ENCODE peak calls at places on chromosomes 6 and 20, in seven cellular contexts. K is progenitor cell of endocrine pancreas, Q is IMR-90, X is BJ, P is tibial artery, H is neural crest cell, O is esophagus squamous epithelium. G is an unnamed sample.

GRCh38 chr20:24531202-24531601 is 61.8 kb downstream of the SYNDIG1 start:
- DNase-seq in Q (no peak), O (no peak), K (no peak), X (no peak), P (no peak), H (no peak), G (no peak)

GRCh38 chr6:112253842-112254816 is at the start of gene LAMA4:
- DNase-seq in X (no peak), P (peak; percentile 72), O (no peak), Q (peak; percentile 69), H (peak; percentile 38), K (peak; percentile 19), G (peak; percentile 33)

GRCh38 chr6:74333406-74333805 is 637.4 kb downstream of the CD109 start:
- DNase-seq in X (no peak), Q (peak; percentile 68), O (no peak), P (no peak), H (no peak), K (no peak), G (no peak)

GRCh38 chr6:63709148-63709547 is 73.5 kb downstream of the PHF3 start:
- DNase-seq in Q (no peak), X (no peak), O (no peak), P (no peak), H (no peak), K (no peak), G (no peak)

GRCh38 chr6:17086469-17086868 is 15.4 kb upstream of the STMND1 start:
- DNase-seq in O (no peak), H (peak; percentile 28), K (peak; percentile 21), X (peak; percentile 40), P (no peak), Q (peak; percentile 83), G (peak; percentile 85)

GRCh38 chr20:1617055-1617454 is 2.8 kb downstream of the SIRPB1 start:
- DNase-seq in H (no peak), P (no peak), O (no peak), X (no peak), K (no peak), Q (no peak), G (no peak)

GRCh38 chr6:35258858-35259193 is 709 bp upstream of the ZNF76 start:
- DNase-seq in P (no peak), K (peak; percentile 22), H (peak; percentile 41), X (no peak), Q (peak; percentile 59), O (no peak), G (peak; percentile 32)

GRCh38 chr6:134826889-134827737 is 122.8 kb downstream of the ALDH8A1 start:
- DNase-seq in H (no peak), P (peak; percentile 92), Q (peak; percentile 81), K (no peak), O (no peak), X (peak; percentile 94), G (peak; percentile 95)

GRCh38 chr6:20572288-20572687 is 38.0 kb downstream of the CDKAL1 start:
- DNase-seq in K (no peak), X (no peak), O (no peak), Q (no peak), P (no peak), H (no peak), G (no peak)

GRCh38 chr6:146904596-146904995 is 299.6 kb upstream of the STXBP5 start:
- DNase-seq in O (no peak), H (no peak), K (no peak), P (no peak), X (no peak), Q (no peak), G (no peak)

GRCh38 chr6:146905313-146905712 is 298.9 kb upstream of the STXBP5 start:
- DNase-seq in Q (peak; percentile 42), P (no peak), X (peak; percentile 45), K (no peak), H (no peak), O (no peak), G (peak; percentile 85)

GRCh38 chr6:146902846-146903245 is 301.4 kb upstream of the STXBP5 start:
- DNase-seq in O (no peak), X (no peak), Q (no peak), P (no peak), K (no peak), H (no peak), G (peak; percentile 28)

GRCh38 chr6:146898888-146899227 is 300.1 kb downstream of the ADGB start:
- DNase-seq in H (no peak), O (no peak), P (no peak), K (no peak), Q (no peak), X (no peak), G (no peak)

DNA sequence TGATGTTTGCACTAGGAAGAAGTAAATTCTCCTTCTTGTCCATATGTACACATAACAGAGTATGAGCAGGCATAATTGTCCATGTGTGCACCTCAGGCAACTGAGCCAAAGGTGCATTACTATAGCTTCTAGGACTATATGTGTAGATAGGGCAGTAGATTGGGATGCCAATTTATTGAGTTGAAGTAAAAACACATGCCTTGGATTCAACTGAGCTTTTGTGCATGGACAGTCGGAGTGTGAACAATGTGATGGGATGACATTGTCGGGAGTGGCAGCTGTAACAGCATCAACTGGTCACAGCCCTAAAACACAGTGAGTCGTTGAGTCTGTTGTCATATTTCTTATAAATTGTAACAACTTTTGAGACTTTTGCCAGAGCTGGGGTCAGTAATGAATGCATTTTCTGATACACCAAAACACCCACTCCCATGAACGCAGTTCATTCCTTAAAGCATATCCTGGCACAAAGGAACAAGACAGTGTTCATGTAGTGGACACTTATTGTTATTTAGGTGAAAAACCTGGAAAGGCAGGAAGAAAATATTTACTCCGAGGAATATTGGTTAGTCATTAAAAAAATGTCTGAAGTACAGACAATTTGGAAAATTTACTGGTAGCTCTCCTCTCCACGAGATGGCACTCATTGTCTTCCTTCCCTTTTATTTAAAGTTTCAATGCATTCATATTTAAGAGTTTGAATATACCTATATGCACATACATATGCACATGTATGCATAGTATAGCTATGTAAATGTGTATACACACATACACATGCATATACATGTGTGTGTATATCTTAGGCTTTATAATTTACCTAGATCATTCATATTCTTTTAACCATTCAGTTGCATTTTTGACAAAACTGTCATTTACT is 302.0 kb upstream of the STXBP5 start:
- DNase-seq in O (no peak), H (no peak), K (no peak), P (no peak), Q (peak; percentile 23), X (no peak), G (peak; percentile 39)
- TF ChIP-seq CTCF in O (no peak), H (no peak), K (no peak), P (no peak), Q (peak; percentile 45), X (peak; percentile 17), G (peak; percentile 76)

DNA sequence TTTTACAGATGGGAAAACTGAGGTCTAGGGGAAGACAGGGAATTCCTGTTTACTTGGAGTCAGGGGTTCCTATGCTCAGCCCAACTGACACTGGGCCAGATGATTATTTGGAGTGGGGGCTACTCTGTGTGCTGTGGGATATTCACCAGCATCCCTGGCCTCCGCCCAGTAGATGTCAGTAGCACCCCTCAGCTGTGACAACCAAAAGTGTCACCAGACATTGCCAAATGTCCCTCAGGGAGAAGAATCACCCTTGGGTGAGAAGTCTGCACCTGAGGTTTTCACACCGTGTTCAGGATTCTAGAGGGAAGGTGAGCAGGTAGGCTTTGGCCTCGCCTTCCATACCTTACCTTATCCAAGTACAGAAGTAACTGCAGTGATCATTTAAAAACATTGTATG is 27.6 kb downstream of the CDH26 start:
- DNase-seq in Q (no peak), P (no peak), X (no peak), K (no peak), O (no peak), H (no peak), G (no peak)
- TF ChIP-seq CTCF in Q (no peak), P (no peak), X (no peak), K (no peak), O (no peak), H (peak; percentile 20), G (peak; percentile 13)

GRCh38 chr6:5087389-5087788 is 2.2 kb downstream of the PPP1R3G start:
- DNase-seq in O (no peak), Q (no peak), X (no peak), P (peak; percentile 75), H (no peak), K (no peak), G (no peak)

GRCh38 chr6:5084787-5085637 is at the start of gene PPP1R3G:
- DNase-seq in H (peak; percentile 12), O (no peak), Q (peak; percentile 65), K (no peak), X (no peak), P (peak; percentile 79), G (peak; percentile 17)

GRCh38 chr6:5084192-5084786 is 852 bp upstream of the PPP1R3G start:
- DNase-seq in O (no peak), P (peak; percentile 85), H (no peak), Q (no peak), X (no peak), K (no peak), G (no peak)

GRCh38 chr6:5086294-5086890 is 1.3 kb downstream of the PPP1R3G start:
- DNase-seq in P (no peak), Q (no peak), O (no peak), K (no peak), X (no peak), H (no peak), G (no peak)

DNA sequence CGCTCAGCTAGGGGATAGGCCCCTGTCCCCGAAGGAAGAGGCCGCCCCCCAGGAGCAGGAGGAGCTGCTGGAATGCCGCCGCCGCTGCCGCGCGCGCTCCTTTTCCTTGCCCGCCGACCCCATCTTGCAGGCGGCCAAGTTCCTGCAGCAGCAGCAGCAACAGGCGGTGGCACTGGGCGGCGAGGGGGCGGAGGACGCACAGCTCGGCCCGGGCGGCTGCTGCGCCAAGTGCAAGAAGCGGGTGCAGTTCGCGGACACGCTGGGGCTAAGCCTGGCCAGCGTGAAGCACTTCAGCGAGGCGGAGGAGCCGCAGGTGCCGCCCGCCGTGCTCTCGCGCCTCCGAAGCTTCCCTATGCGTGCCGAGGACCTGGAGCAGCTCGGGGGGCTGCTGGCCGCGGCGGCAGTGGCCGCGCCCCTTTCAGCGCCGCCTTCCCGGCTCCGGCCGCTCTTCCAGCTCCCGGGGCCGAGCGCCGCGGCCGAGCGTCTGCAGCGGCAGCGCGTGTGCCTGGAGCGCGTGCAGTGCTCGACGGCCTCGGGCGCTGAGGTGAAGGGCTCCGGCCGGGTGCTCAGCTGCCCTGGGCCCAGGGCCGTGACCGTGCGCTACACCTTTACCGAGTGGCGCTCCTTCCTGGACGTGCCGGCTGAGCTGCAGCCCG is 625 bp downstream of the PPP1R3G start:
- DNase-seq in K (peak; percentile 39), X (no peak), H (peak; percentile 40), O (no peak), Q (peak; percentile 30), P (peak; percentile 73), G (no peak)
- TF ChIP-seq CTCF in K (no peak), X (no peak), H (no peak), O (no peak), Q (no peak), P (no peak), G (no peak)

GRCh38 chr6:84348801-84349200 is 121.4 kb upstream of the CEP162 start:
- DNase-seq in O (no peak), H (no peak), P (no peak), Q (no peak), X (no peak), K (no peak), G (no peak)

GRCh38 chr6:84344005-84344404 is 116.6 kb upstream of the CEP162 start:
- DNase-seq in H (no peak), K (no peak), Q (no peak), P (no peak), O (no peak), X (no peak), G (no peak)

GRCh38 chr6:84350397-84350796 is 123.0 kb upstream of the CEP162 start:
- DNase-seq in H (no peak), P (no peak), O (no peak), Q (no peak), K (no peak), X (no peak), G (no peak)

GRCh38 chr6:84349542-84349941 is 122.1 kb upstream of the CEP162 start:
- DNase-seq in X (no peak), O (no peak), H (no peak), P (no peak), K (no peak), Q (no peak), G (no peak)

GRCh38 chr6:84346372-84346771 is 118.9 kb upstream of the CEP162 start:
- DNase-seq in K (no peak), Q (no peak), X (no peak), O (no peak), H (no peak), P (no peak), G (no peak)
- TF ChIP-seq CTCF in K (no peak), Q (no peak), X (peak; percentile 41), O (no peak), H (no peak), P (peak; percentile 18), G (peak; percentile 49)